ENCODE peak calls at places on chromosomes 5 and 9, in six cellular contexts. G, R, P, Z, W and Q are unnamed samples.

GRCh38 chr5:14749579-14750091 is 85.1 kb downstream of the OTULIN start:
- DNase-seq in W (no peak), G (no peak), Z (no peak), P (no peak), R (no peak), Q (no peak)

GRCh38 chr5:141172381-141173204 is at the start of gene PCDHB7:
- DNase-seq in W (no peak), G (no peak), Z (no peak), P (no peak), R (no peak), Q (no peak)

GRCh38 chr9:24381205-24381604 is 164.5 kb downstream of the IZUMO3 start:
- DNase-seq in W (no peak), G (no peak), R (no peak), Z (no peak), P (no peak), Q (no peak)

GRCh38 chr5:80707645-80708044 is 52.9 kb upstream of the DHFR start:
- DNase-seq in W (no peak), P (no peak), Z (no peak), R (no peak), G (no peak), Q (no peak)

GRCh38 chr5:98585661-98586310 is 187.7 kb upstream of the RGMB start:
- DNase-seq in R (no peak), W (no peak), P (no peak), Z (no peak), G (no peak), Q (no peak)

GRCh38 chr5:39619161-39619818 is 194.5 kb upstream of the DAB2 start:
- DNase-seq in P (no peak), W (no peak), Z (no peak), G (no peak), R (no peak), Q (no peak)

GRCh38 chr5:136780518-136780917 is 415.2 kb upstream of the TRPC7 start:
- DNase-seq in W (no peak), Z (no peak), R (no peak), G (no peak), P (no peak), Q (no peak)

GRCh38 chr5:17907094-17907493 is 272.8 kb downstream of the TAF11L14 start:
- DNase-seq in R (no peak), P (no peak), G (no peak), Z (no peak), W (no peak), Q (no peak)

GRCh38 chr5:129771058-129771838 is 23.4 kb downstream of the MINAR2 start:
- DNase-seq in G (no peak), Z (peak), W (no peak), P (peak), R (peak), Q (peak)

GRCh38 chr5:172647341-172648007 is 6.4 kb downstream of the NEURL1B start:
- DNase-seq in G (no peak), Z (no peak), P (no peak), R (no peak), W (peak), Q (no peak)

GRCh38 chr9:91376239-91376638 is 14.5 kb upstream of the AUH start:
- DNase-seq in R (no peak), W (no peak), Z (no peak), G (no peak), P (no peak), Q (no peak)

GRCh38 chr5:95857185-95857945 is 34.8 kb upstream of the GLRX start:
- DNase-seq in Z (no peak), W (peak), R (no peak), P (no peak), G (no peak), Q (no peak)

GRCh38 chr5:107519900-107520354 is 150.8 kb downstream of the EFNA5 start:
- DNase-seq in Z (no peak), R (no peak), G (no peak), P (no peak), W (no peak), Q (no peak)

GRCh38 chr9:93304574-93305496 is 120.9 kb downstream of the WNK2 start:
- DNase-seq in G (no peak), W (peak), P (no peak), R (peak), Z (no peak), Q (peak)

GRCh38 chr9:121837113-121838010 is 185.9 kb downstream of the DAB2IP start:
- DNase-seq in R (no peak), P (no peak), W (peak), Z (no peak), G (peak), Q (no peak)

GRCh38 chr9:133968966-133969617 is 23.0 kb downstream of the VAV2 start:
- DNase-seq in G (no peak), R (no peak), P (no peak), Z (no peak), W (peak), Q (no peak)

GRCh38 chr5:141437208-141437607 is 6.9 kb downstream of the PCDHGA12 start:
- DNase-seq in R (no peak), P (no peak), Z (no peak), G (no peak), W (no peak), Q (no peak)

GRCh38 chr5:3845249-3845648 is 249.6 kb downstream of the IRX1 start:
- DNase-seq in P (no peak), R (no peak), G (no peak), Z (no peak), W (no peak), Q (no peak)

GRCh38 chr9:4833781-4834560 is 41.2 kb downstream of the RCL1 start:
- DNase-seq in Z (no peak), R (no peak), G (no peak), W (no peak), P (no peak), Q (peak)

GRCh38 chr9:1939926-1940368 is 75.2 kb upstream of the SMARCA2 start:
- DNase-seq in G (peak), P (peak), Z (peak), W (no peak), R (no peak), Q (no peak)

GRCh38 chr5:116144103-116144502 is 59.3 kb downstream of the COMMD10 start:
- DNase-seq in Z (no peak), R (no peak), P (no peak), G (no peak), W (no peak), Q (no peak)

GRCh38 chr5:175393922-175394321 is 50.1 kb downstream of the DRD1 start:
- DNase-seq in G (no peak), W (no peak), P (no peak), Z (no peak), R (no peak), Q (no peak)

GRCh38 chr9:113669523-113670115 is 206.1 kb downstream of the RGS3 start:
- DNase-seq in W (no peak), R (no peak), Z (no peak), G (no peak), P (no peak), Q (no peak)

GRCh38 chr9:29793970-29794369 is 2220.7 kb upstream of the C9orf72 start:
- DNase-seq in G (no peak), Z (no peak), R (no peak), P (no peak), W (no peak), Q (no peak)

GRCh38 chr9:129273941-129274709 is 96.1 kb upstream of the IER5L start:
- DNase-seq in R (no peak), Z (no peak), P (no peak), W (peak), G (no peak), Q (no peak)

GRCh38 chr5:1437452-1437851 is 7.8 kb downstream of the SLC6A3 start:
- DNase-seq in W (peak), R (peak), Z (no peak), G (no peak), P (no peak), Q (no peak)

GRCh38 chr5:6681682-6682081 is 31.6 kb upstream of the TENT4A start:
- DNase-seq in Z (no peak), P (no peak), R (no peak), W (no peak), G (no peak), Q (no peak)

GRCh38 chr5:142881727-142882126 is 111.5 kb downstream of the ARHGAP26 start:
- DNase-seq in P (no peak), Z (no peak), R (no peak), W (no peak), G (no peak), Q (no peak)

GRCh38 chr5:66710557-66710956 is 114.4 kb downstream of the MAST4 start:
- DNase-seq in R (no peak), G (no peak), Z (no peak), P (no peak), W (no peak), Q (no peak)

GRCh38 chr5:74581988-74582365 is 58.6 kb downstream of the ENC1 start:
- DNase-seq in P (no peak), W (no peak), Z (no peak), G (no peak), R (no peak), Q (no peak)

GRCh38 chr9:94771096-94771495 is 44.6 kb downstream of the AOPEP start:
- DNase-seq in Z (no peak), G (no peak), P (no peak), R (no peak), W (no peak), Q (no peak)

GRCh38 chr5:124980174-124980941 is 233.9 kb upstream of the ZNF608 start:
- DNase-seq in G (no peak), Z (no peak), W (no peak), P (no peak), R (no peak), Q (no peak)

GRCh38 chr9:102354041-102354440 is 615.6 kb upstream of the GRIN3A start:
- DNase-seq in Z (no peak), P (no peak), R (no peak), W (no peak), G (no peak), Q (no peak)

GRCh38 chr5:113230711-113231652 is 203.8 kb downstream of the TSSK1B start:
- DNase-seq in G (no peak), Z (no peak), P (no peak), R (no peak), W (no peak), Q (no peak)